ENCODE peak calls at places on chromosomes 4 and X, in eight cellular contexts. M is NCI-H510A treated with DMSO at 0.1 percent for 48 hours, Q is DMS 273 treated with DMSO at 0.1 percent for 48 hours, F is RPMI7951, G is iris pigment epithelial cell, Y is MM.1S, K is A549, N is thyroid gland. D is an unnamed sample.

GRCh38 chr4:140426610-140427103 is 791 bp downstream of the CLGN start:
- DNase-seq in Q (peak; percentile 27), N (no peak), K (no peak), M (peak; percentile 23), Y (peak; percentile 41), G (no peak), F (no peak), D (no peak)

GRCh38 chr4:2593003-2593402 is 56.6 kb downstream of the FAM193A start:
- DNase-seq in M (no peak), Y (no peak), Q (no peak), G (no peak), F (no peak), N (no peak), K (no peak), D (no peak)

GRCh38 chrX:153968754-153969124 is 2.9 kb downstream of the HCFC1 start:
- DNase-seq in Q (no peak), K (no peak), Y (peak; percentile 84), M (no peak), F (no peak), N (no peak), G (peak; percentile 32), D (no peak)

GRCh38 chrX:107559506-107559905 is 68.8 kb upstream of the PRPS1 start:
- DNase-seq in F (peak; percentile 48), Q (no peak), Y (no peak), N (no peak), M (no peak), K (no peak), G (peak; percentile 12), D (no peak)

GRCh38 chr4:133149364-133149695 is 236 bp downstream of the PCDH10 start:
- DNase-seq in G (no peak), F (no peak), N (no peak), M (no peak), Q (no peak), Y (no peak), K (no peak), D (no peak)

GRCh38 chr4:100008048-100008447 is 58.0 kb upstream of the H2AZ1 start:
- DNase-seq in Y (no peak), N (no peak), Q (no peak), F (peak; percentile 0), G (peak; percentile 95), K (peak; percentile 9), M (no peak), D (no peak)

GRCh38 chr4:179709961-179710624 is 2267.9 kb upstream of the AGA start:
- DNase-seq in G (no peak), F (no peak), N (no peak), M (peak; percentile 72), K (no peak), Q (no peak), Y (no peak), D (no peak)

GRCh38 chrX:39773923-39774803 is 323.6 kb downstream of the BCOR start:
- DNase-seq in Q (no peak), Y (no peak), F (peak; percentile 66), M (no peak), N (no peak), G (peak; percentile 54), K (no peak), D (no peak)

GRCh38 chr4:176333076-176333475 is 13.3 kb downstream of the SPCS3 start:
- DNase-seq in Q (no peak), F (no peak), K (no peak), Y (no peak), G (peak; percentile 50), M (no peak), N (no peak), D (no peak)

GRCh38 chr4:40555176-40555900 is 74.3 kb downstream of the RBM47 start:
- DNase-seq in Q (no peak), Y (no peak), G (no peak), F (no peak), K (no peak), N (no peak), M (no peak), D (no peak)

GRCh38 chrX:46961097-46961496 is 48.9 kb downstream of the JADE3 start:
- DNase-seq in Y (no peak), K (no peak), G (no peak), N (no peak), Q (no peak), M (no peak), F (no peak), D (no peak)

GRCh38 chr4:83865417-83866150 is 329.7 kb downstream of the GPAT3 start:
- DNase-seq in G (no peak), Q (no peak), F (no peak), K (no peak), Y (no peak), M (no peak), N (no peak), D (no peak)

GRCh38 chr4:125316781-125317525 is 2.2 kb downstream of the FAT4 start:
- DNase-seq in K (peak; percentile 55), Y (no peak), N (peak; percentile 83), Q (peak; percentile 83), F (no peak), M (peak; percentile 42), G (peak; percentile 48), D (no peak)

GRCh38 chr4:53060278-53060677 is 198.2 kb downstream of the RASL11B start:
- DNase-seq in Y (no peak), G (no peak), M (no peak), Q (no peak), K (no peak), F (no peak), N (no peak), D (no peak)

GRCh38 chr4:3436798-3437581 is 4.8 kb upstream of the HGFAC start:
- DNase-seq in M (peak; percentile 75), G (peak; percentile 41), N (peak; percentile 43), Y (no peak), Q (peak; percentile 22), F (peak; percentile 53), K (peak; percentile 76), D (peak; percentile 84)

GRCh38 chrX:22323541-22323940 is 50.8 kb downstream of the CBLL2 start:
- DNase-seq in N (no peak), G (peak; percentile 78), F (peak; percentile 54), K (no peak), Y (no peak), Q (no peak), M (no peak), D (no peak)

GRCh38 chrX:23783569-23784486 is 855 bp downstream of the SAT1 start:
- DNase-seq in F (no peak), M (no peak), Q (no peak), G (peak; percentile 15), Y (no peak), K (peak; percentile 27), N (no peak), D (no peak)

GRCh38 chr4:187268940-187269339 is 545.3 kb upstream of the FAT1 start:
- DNase-seq in F (peak; percentile 15), N (no peak), G (peak; percentile 64), M (no peak), Q (no peak), K (no peak), Y (no peak), D (peak; percentile 3)

GRCh38 chr4:56653461-56654237 is 27.4 kb downstream of the HOPX start:
- DNase-seq in F (no peak), Q (no peak), Y (no peak), N (no peak), M (no peak), G (no peak), K (no peak), D (no peak)

GRCh38 chrX:17022205-17022604 is 75.7 kb downstream of the REPS2 start:
- DNase-seq in Q (peak; percentile 95), Y (no peak), G (peak; percentile 66), M (no peak), F (peak; percentile 84), K (no peak), N (no peak), D (no peak)

D was measured in T47D.